ENCODE peak calls at places on chromosomes 16 and 17, in eight cellular contexts. E is activated CD4-positive, alpha-beta T cell treated with anti-CD3 and anti-CD28 coated beads, Interleukin-2, amount 50 U/mL, for 1 hour; M is activated naive CD4-positive, alpha-beta T cell; T is chondrocyte; Q is stimulated activated CD4-positive, alpha-beta T cell treated with anti-CD3 and anti-CD28 coated beads, Interleukin-2, amount 100 ng/mL, for 48 hours; O is C1 segment of cervical spinal cord; U is iPS-NIHi11; G is GM12892. R is an unnamed sample.

GRCh38 chr17:80005360-80006338 is 30.0 kb downstream of the TBC1D16 start:
- DNase-seq in E (peak), Q (peak), O (peak), G (peak), T (no peak), M (peak), U (peak), R (no peak)

GRCh38 chr17:78416311-78416711 is 37.9 kb downstream of the PGS1 start:
- DNase-seq in T (no peak), O (no peak), Q (no peak), M (no peak), U (no peak), E (no peak), G (no peak), R (no peak)

GRCh38 chr16:83802135-83802534 is 5.6 kb upstream of the HSBP1 start:
- DNase-seq in G (no peak), T (no peak), E (no peak), M (no peak), O (no peak), U (no peak), Q (no peak), R (no peak)

GRCh38 chr16:84080813-84081212 is 35.9 kb downstream of the MBTPS1 start:
- DNase-seq in Q (no peak), G (no peak), U (no peak), O (no peak), T (no peak), M (no peak), E (no peak), R (no peak)

GRCh38 chr17:82127315-82127595 is 29.2 kb upstream of the FASN start:
- DNase-seq in Q (no peak), U (no peak), T (no peak), E (no peak), M (no peak), G (no peak), O (no peak), R (no peak)

GRCh38 chr16:11251525-11252481 is 4.2 kb downstream of the SOCS1 start:
- DNase-seq in O (no peak), T (no peak), M (peak), U (no peak), G (no peak), E (peak), Q (peak), R (no peak)

GRCh38 chr17:46832945-46833839 is 14.7 kb upstream of the WNT3 start:
- DNase-seq in U (no peak), Q (no peak), G (no peak), O (no peak), E (no peak), T (no peak), M (no peak), R (no peak)

GRCh38 chr17:66938656-66939055 is 25.9 kb upstream of the CACNG4 start:
- DNase-seq in M (no peak), Q (no peak), G (no peak), O (no peak), U (no peak), E (no peak), T (peak), R (no peak)

GRCh38 chr16:797120-797420 is 3.5 kb downstream of the GNG13 start:
- DNase-seq in O (no peak), E (no peak), U (peak), M (no peak), Q (no peak), T (no peak), G (no peak), R (no peak)

GRCh38 chr17:66724581-66725341 is 110.2 kb upstream of the CACNG5 start:
- DNase-seq in E (no peak), G (no peak), U (peak), M (no peak), O (no peak), T (no peak), Q (no peak), R (no peak)

GRCh38 chr17:46038414-46038813 is 39.4 kb downstream of the STH start:
- DNase-seq in U (no peak), E (no peak), Q (no peak), M (no peak), G (no peak), O (no peak), T (no peak), R (no peak)

GRCh38 chr17:1232786-1233185 is 37.5 kb upstream of the BHLHA9 start:
- DNase-seq in T (no peak), Q (no peak), E (no peak), G (no peak), M (no peak), U (no peak), O (no peak), R (no peak)

GRCh38 chr16:85462405-85463227 is 150.5 kb upstream of the GSE1 start:
- DNase-seq in T (no peak), Q (no peak), G (no peak), M (no peak), E (peak), O (no peak), U (peak), R (no peak)

GRCh38 chr16:50308237-50308965 is 42.0 kb downstream of the ADCY7 start:
- DNase-seq in G (peak), U (no peak), E (no peak), M (no peak), Q (no peak), T (peak), O (no peak), R (peak)

GRCh38 chr17:62064029-62064790 is 868 bp downstream of the MED13 start:
- DNase-seq in T (no peak), M (no peak), E (no peak), G (no peak), U (no peak), O (no peak), Q (no peak), R (no peak)

GRCh38 chr17:41073676-41074075 is 8.0 kb upstream of the KRTAP2-4 start:
- DNase-seq in Q (no peak), U (no peak), O (no peak), E (no peak), G (no peak), M (no peak), T (no peak), R (no peak)

GRCh38 chr17:74702132-74702876 is 10.4 kb downstream of the CD300LF start:
- DNase-seq in T (no peak), O (no peak), E (no peak), Q (no peak), U (no peak), M (no peak), G (no peak), R (no peak)

GRCh38 chr17:28230011-28230410 is 89.0 kb upstream of the TMEM97 start:
- DNase-seq in M (no peak), O (no peak), T (no peak), E (no peak), U (no peak), Q (no peak), G (no peak), R (no peak)

GRCh38 chr16:8675183-8676159 is 1.1 kb downstream of the ABAT start:
- DNase-seq in M (no peak), O (no peak), G (no peak), E (peak), T (no peak), Q (peak), U (no peak), R (no peak)

GRCh38 chr16:19119564-19119963 is 5.8 kb downstream of the ITPRIPL2 start:
- DNase-seq in U (no peak), O (no peak), E (no peak), Q (no peak), G (no peak), T (no peak), M (no peak), R (no peak)

GRCh38 chr16:54287758-54288591 is 1.4 kb upstream of the IRX3 start:
- DNase-seq in T (no peak), M (no peak), G (no peak), U (no peak), O (no peak), Q (no peak), E (no peak), R (no peak)

GRCh38 chr16:81940781-81941560 is 70.3 kb downstream of the SDR42E1 start:
- DNase-seq in O (no peak), Q (no peak), M (no peak), G (no peak), E (no peak), T (no peak), U (peak), R (no peak)